ENCODE peak calls at places on chromosomes 11 and 22, in seven cellular contexts. Y, W, H, P, C, A and T are unnamed samples.

GRCh38 chr11:72036687-72037086 is 38.0 kb downstream of the IL18BP start:
- DNase-seq in Y (no peak), A (no peak), W (no peak), P (no peak), C (no peak), H (no peak), T (no peak)

GRCh38 chr11:76803811-76804600 is 20.9 kb downstream of the TSKU start:
- DNase-seq in W (no peak), A (no peak), H (no peak), C (no peak), Y (no peak), P (no peak), T (no peak)

GRCh38 chr11:113534625-113535024 is 59.4 kb upstream of the DRD2 start:
- DNase-seq in W (no peak), C (no peak), Y (no peak), P (no peak), A (no peak), H (no peak), T (no peak)

GRCh38 chr11:31437742-31438435 is 68.2 kb downstream of the DNAJC24 start:
- DNase-seq in C (no peak), Y (no peak), P (no peak), H (no peak), W (no peak), A (no peak), T (no peak)

GRCh38 chr11:81570669-81571068 is 1163.0 kb downstream of the FAM181B start:
- DNase-seq in W (no peak), P (no peak), Y (no peak), A (no peak), C (no peak), H (no peak), T (no peak)

GRCh38 chr11:31940396-31941037 is 129.4 kb upstream of the PAX6 start:
- DNase-seq in H (no peak), Y (no peak), A (no peak), P (no peak), W (no peak), C (no peak), T (no peak)

GRCh38 chr22:30328466-30329049 is 1.8 kb upstream of the TBC1D10A start:
- DNase-seq in A (no peak), W (no peak), C (no peak), Y (no peak), P (no peak), H (no peak), T (no peak)

GRCh38 chr11:70242885-70243284 is 27.6 kb upstream of the PPFIA1 start:
- DNase-seq in H (no peak), P (no peak), W (no peak), C (no peak), Y (no peak), A (no peak), T (no peak)

GRCh38 chr11:120337133-120337895 is 1.1 kb downstream of the ARHGEF12 start:
- DNase-seq in C (no peak), W (no peak), H (peak; percentile 75), Y (no peak), P (peak; percentile 38), A (no peak), T (peak; percentile 10)

GRCh38 chr11:75454987-75455386 is 22.0 kb upstream of the KLHL35 start:
- DNase-seq in C (no peak), Y (no peak), P (no peak), A (no peak), W (no peak), H (no peak), T (no peak)